ENCODE peak calls at places on chromosome 1, in five cellular contexts. I is GM12892, S is T47D, K is GM12878, U is NCI-H345. Q is an unnamed sample.
A peak's percentile ranks its signal among the peaks of the same experiment; 100 is the strongest.

GRCh38 chr1:206804156-206804737 is 32.0 kb upstream of the IL10 start:
- DNase-seq in U (no peak), S (no peak), K (no peak), I (no peak), Q (no peak)

GRCh38 chr1:207991331-207991914 is 80.5 kb upstream of the CD34 start:
- DNase-seq in U (no peak), K (no peak), I (no peak), S (no peak), Q (peak; percentile 81)

GRCh38 chr1:42746436-42747105 is 6.5 kb upstream of the CLDN19 start:
- DNase-seq in U (no peak), I (no peak), S (no peak), K (no peak), Q (no peak)

GRCh38 chr1:91015794-91016550 is 5.9 kb downstream of the ZNF644 start:
- DNase-seq in S (peak; percentile 2), K (no peak), U (no peak), I (no peak), Q (peak; percentile 58)

GRCh38 chr1:219567341-219567947 is 45.5 kb downstream of the ZC3H11B start:
- DNase-seq in I (no peak), K (peak; percentile 13), U (peak; percentile 50), S (peak; percentile 33), Q (peak; percentile 87)

GRCh38 chr1:15180189-15180588 is 26.6 kb downstream of the TMEM51 start:
- DNase-seq in S (no peak), U (peak; percentile 38), I (no peak), K (no peak), Q (no peak)

GRCh38 chr1:172380441-172381244 is 39.8 kb upstream of the C1orf105 start:
- DNase-seq in S (no peak), U (no peak), K (no peak), I (no peak), Q (peak; percentile 64)

GRCh38 chr1:28416509-28417194 is 47.1 kb downstream of the PHACTR4 start:
- DNase-seq in K (no peak), I (no peak), U (no peak), S (no peak), Q (no peak)

GRCh38 chr1:168468042-168468809 is 75.6 kb downstream of the XCL2 start:
- DNase-seq in S (no peak), U (no peak), I (no peak), K (no peak), Q (no peak)

GRCh38 chr1:175885247-175885646 is 141.9 kb upstream of the TNR start:
- DNase-seq in I (no peak), K (no peak), S (no peak), U (no peak), Q (no peak)